ENCODE peak calls at places on chromosomes 6 and 20, in six cellular contexts. One of them, this sample, is unnamed.
A peak's percentile ranks its signal among the peaks of the same experiment; 100 is the strongest.

GRCh38 chr6:65876668-65877067 is 169.6 kb upstream of the EYS start:
- DNase-seq in ovary: no peak
- DNase-seq in A549: no peak
- DNase-seq in H1: no peak
- DNase-seq in transverse colon: no peak
- DNase-seq in tibial nerve: no peak
- DNase-seq in this sample: no peak

GRCh38 chr20:5829241-5829809 is 79.1 kb downstream of the SHLD1 start:
- DNase-seq in tibial nerve: no peak
- DNase-seq in transverse colon: no peak
- DNase-seq in H1: no peak
- DNase-seq in A549: no peak
- DNase-seq in ovary: no peak
- DNase-seq in this sample: no peak

GRCh38 chr20:20073851-20074252 is 21.5 kb downstream of the CFAP61 start:
- DNase-seq in transverse colon: no peak
- DNase-seq in ovary: no peak
- DNase-seq in A549: no peak
- DNase-seq in tibial nerve: no peak
- DNase-seq in H1: no peak
- DNase-seq in this sample: no peak

GRCh38 chr20:44005661-44006060 is 91.0 kb downstream of the TOX2 start:
- DNase-seq in tibial nerve: no peak
- DNase-seq in A549: no peak
- DNase-seq in ovary: no peak
- DNase-seq in H1: no peak
- DNase-seq in transverse colon: no peak
- DNase-seq in this sample: no peak

GRCh38 chr6:134686071-134686470 is 263.8 kb downstream of the ALDH8A1 start:
- DNase-seq in H1: no peak
- DNase-seq in transverse colon: no peak
- DNase-seq in A549: no peak
- DNase-seq in tibial nerve: no peak
- DNase-seq in ovary: no peak
- DNase-seq in this sample: no peak

GRCh38 chr6:88499845-88500699 is 333.9 kb upstream of the CNR1 start:
- DNase-seq in A549: no peak
- DNase-seq in ovary: no peak
- DNase-seq in tibial nerve: no peak
- DNase-seq in H1: no peak
- DNase-seq in transverse colon: no peak
- DNase-seq in this sample: no peak

GRCh38 chr20:16020971-16021370 is 552.3 kb downstream of the KIF16B start:
- DNase-seq in ovary: no peak
- DNase-seq in A549: peak; percentile 48
- DNase-seq in transverse colon: no peak
- DNase-seq in tibial nerve: no peak
- DNase-seq in H1: no peak
- DNase-seq in this sample: no peak

GRCh38 chr20:13900506-13900905 is 89.9 kb downstream of the SEL1L2 start:
- DNase-seq in tibial nerve: no peak
- DNase-seq in ovary: no peak
- DNase-seq in A549: no peak
- DNase-seq in H1: no peak
- DNase-seq in transverse colon: no peak
- DNase-seq in this sample: no peak

GRCh38 chr6:15811107-15811506 is 148.3 kb upstream of the DTNBP1 start:
- DNase-seq in A549: no peak
- DNase-seq in tibial nerve: no peak
- DNase-seq in H1: no peak
- DNase-seq in transverse colon: no peak
- DNase-seq in ovary: no peak
- DNase-seq in this sample: no peak

GRCh38 chr20:1383621-1384404 is 9.0 kb downstream of the FKBP1A start:
- DNase-seq in H1: no peak
- DNase-seq in ovary: no peak
- DNase-seq in A549: no peak
- DNase-seq in tibial nerve: no peak
- DNase-seq in transverse colon: no peak
- DNase-seq in this sample: no peak

GRCh38 chr20:50892394-50892793 is 38.8 kb downstream of the ADNP start:
- DNase-seq in A549: no peak
- DNase-seq in transverse colon: no peak
- DNase-seq in tibial nerve: no peak
- DNase-seq in H1: no peak
- DNase-seq in ovary: no peak
- DNase-seq in this sample: no peak

GRCh38 chr20:12815369-12815768 is 193.4 kb upstream of the SPTLC3 start:
- DNase-seq in ovary: no peak
- DNase-seq in transverse colon: no peak
- DNase-seq in A549: no peak
- DNase-seq in H1: no peak
- DNase-seq in tibial nerve: no peak
- DNase-seq in this sample: no peak

GRCh38 chr20:62540504-62540903 is 64.7 kb upstream of the GATA5 start:
- DNase-seq in transverse colon: no peak
- DNase-seq in H1: no peak
- DNase-seq in ovary: no peak
- DNase-seq in tibial nerve: no peak
- DNase-seq in A549: no peak
- DNase-seq in this sample: no peak
- TF ChIP-seq CTCF in transverse colon: no peak
- TF ChIP-seq CTCF in H1: peak; percentile 36
- TF ChIP-seq CTCF in ovary: no peak
- TF ChIP-seq CTCF in tibial nerve: no peak
- TF ChIP-seq CTCF in A549: no peak
- TF ChIP-seq CTCF in this sample: no peak

GRCh38 chr6:21109421-21110178 is 484.0 kb upstream of the SOX4 start:
- DNase-seq in transverse colon: no peak
- DNase-seq in tibial nerve: no peak
- DNase-seq in A549: peak; percentile 5
- DNase-seq in H1: no peak
- DNase-seq in ovary: no peak
- DNase-seq in this sample: no peak
- TF ChIP-seq EP300 in transverse colon: no peak
- TF ChIP-seq EP300 in tibial nerve: no peak
- TF ChIP-seq EP300 in A549: no peak
- TF ChIP-seq EP300 in H1: no peak
- TF ChIP-seq EP300 in ovary: no peak
- TF ChIP-seq EP300 in this sample: no peak

DNA sequence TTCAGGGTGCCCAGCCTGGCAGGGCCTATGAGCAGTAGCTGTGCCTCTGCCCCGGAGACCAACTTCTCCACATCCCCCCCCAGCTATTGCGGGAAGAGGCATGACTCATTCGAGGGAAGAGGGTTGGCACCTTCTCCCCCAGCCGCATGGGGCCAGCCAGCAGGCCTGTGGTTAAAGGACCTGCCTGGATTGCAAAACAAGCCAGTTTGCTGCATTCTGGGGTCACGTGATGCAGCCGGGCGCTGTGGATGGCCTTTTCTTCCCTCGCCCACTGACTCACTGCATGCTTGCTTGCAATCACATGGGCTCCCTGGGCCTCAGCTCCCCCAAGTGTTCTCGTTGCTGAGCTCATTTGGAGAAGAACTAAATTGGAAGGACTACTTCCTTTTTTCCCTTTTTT is 182.5 kb downstream of the MAFB start:
- DNase-seq in H1: no peak
- DNase-seq in A549: peak; percentile 9
- DNase-seq in transverse colon: peak; percentile 69
- DNase-seq in tibial nerve: peak; percentile 83
- DNase-seq in ovary: peak; percentile 58
- DNase-seq in this sample: peak; percentile 66
- TF ChIP-seq CTCF in H1: no peak
- TF ChIP-seq CTCF in A549: no peak
- TF ChIP-seq CTCF in transverse colon: no peak
- TF ChIP-seq CTCF in tibial nerve: no peak
- TF ChIP-seq CTCF in ovary: no peak
- TF ChIP-seq CTCF in this sample: no peak

DNA sequence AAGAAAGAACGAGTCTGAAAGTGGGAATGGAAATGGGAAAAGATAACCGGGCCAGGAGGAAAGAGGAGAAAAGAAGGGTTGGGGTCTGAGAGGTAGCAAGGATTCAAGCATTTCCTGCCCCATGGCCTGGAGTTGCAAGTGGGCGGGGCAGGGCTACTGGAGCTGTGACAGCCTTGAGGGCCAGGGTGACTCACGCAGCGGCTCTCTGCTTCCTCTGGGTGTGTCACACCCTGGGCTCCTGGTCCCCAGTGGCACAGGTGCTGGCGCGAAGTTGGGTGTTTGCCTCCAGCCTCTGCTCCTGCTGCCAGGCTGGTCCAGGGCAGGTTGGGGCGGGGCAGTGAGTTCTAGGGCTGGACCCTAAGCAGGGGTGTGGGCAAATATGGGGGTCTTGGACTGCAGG is 3.3 kb upstream of the ULBP3 start:
- DNase-seq in H1: no peak
- DNase-seq in A549: peak; percentile 87
- DNase-seq in tibial nerve: no peak
- DNase-seq in transverse colon: peak; percentile 94
- DNase-seq in ovary: no peak
- DNase-seq in this sample: peak; percentile 92
- TF ChIP-seq EP300 in H1: no peak
- TF ChIP-seq EP300 in A549: no peak
- TF ChIP-seq EP300 in tibial nerve: no peak
- TF ChIP-seq EP300 in transverse colon: no peak
- TF ChIP-seq EP300 in ovary: no peak
- TF ChIP-seq EP300 in this sample: no peak

GRCh38 chr6:693737-694038 is 749 bp upstream of the EXOC2 start:
- DNase-seq in ovary: no peak
- DNase-seq in A549: no peak
- DNase-seq in H1: no peak
- DNase-seq in transverse colon: no peak
- DNase-seq in tibial nerve: no peak
- DNase-seq in this sample: no peak

GRCh38 chr6:692356-692851 is 535 bp downstream of the EXOC2 start:
- DNase-seq in transverse colon: peak; percentile 64
- DNase-seq in ovary: peak; percentile 15
- DNase-seq in H1: no peak
- DNase-seq in tibial nerve: no peak
- DNase-seq in A549: peak; percentile 35
- DNase-seq in this sample: peak; percentile 46

GRCh38 chr6:689223-689622 is 3.7 kb downstream of the EXOC2 start:
- DNase-seq in H1: no peak
- DNase-seq in A549: no peak
- DNase-seq in ovary: no peak
- DNase-seq in tibial nerve: no peak
- DNase-seq in transverse colon: no peak
- DNase-seq in this sample: no peak

DNA sequence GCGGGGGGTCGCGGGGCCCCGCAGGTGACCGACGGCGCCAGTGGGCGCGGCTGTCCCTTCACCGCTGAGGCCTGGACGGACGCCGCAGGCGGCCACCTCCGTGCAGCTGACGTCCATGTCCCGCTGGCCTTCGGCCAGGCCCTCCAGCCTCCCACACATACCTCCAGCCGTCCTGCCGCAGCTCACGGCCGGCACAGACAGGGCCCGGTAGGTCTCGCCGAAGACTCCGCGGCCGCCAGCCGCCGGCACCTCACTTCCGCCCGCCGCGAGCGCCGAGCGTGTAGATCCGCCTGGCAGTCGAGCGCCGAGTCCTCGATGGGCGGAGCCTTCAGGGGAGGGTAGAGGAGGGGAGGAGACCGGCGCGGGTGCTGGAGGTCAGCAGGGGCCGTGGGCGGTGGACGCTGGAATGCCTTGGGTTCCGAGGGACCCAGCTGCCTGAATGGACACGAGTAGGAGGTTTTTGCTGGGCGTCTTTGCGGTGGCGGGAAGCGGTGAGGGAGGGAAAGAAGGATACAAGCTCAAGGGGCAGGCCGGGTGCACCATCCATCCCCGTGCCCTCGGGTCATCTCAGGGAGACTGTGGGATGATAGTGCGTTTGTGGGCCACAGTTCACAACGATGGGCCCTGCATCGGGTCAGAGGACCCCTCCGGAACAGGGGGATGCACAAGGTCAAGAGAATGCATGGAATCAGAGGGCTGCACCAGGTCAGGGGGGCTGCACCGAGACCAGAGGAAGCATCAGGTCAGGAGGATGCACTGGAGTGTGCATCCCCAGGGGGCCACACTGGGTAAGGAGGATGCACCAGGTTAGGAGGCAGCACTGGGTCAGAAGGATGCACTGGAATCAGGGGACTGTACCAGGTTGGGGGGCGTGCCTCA is at the start of gene EXOC2:
- DNase-seq in tibial nerve: peak; percentile 66
- DNase-seq in H1: peak; percentile 54
- DNase-seq in A549: peak; percentile 35
- DNase-seq in transverse colon: peak; percentile 87
- DNase-seq in ovary: peak; percentile 74
- DNase-seq in this sample: peak; percentile 86
- TF ChIP-seq CTCF in tibial nerve: no peak
- TF ChIP-seq CTCF in H1: peak; percentile 84
- TF ChIP-seq CTCF in A549: no peak
- TF ChIP-seq CTCF in transverse colon: no peak
- TF ChIP-seq CTCF in ovary: no peak
- TF ChIP-seq CTCF in this sample: peak; percentile 8

GRCh38 chr6:158567152-158567551 is 7.3 kb downstream of the TMEM181 start:
- DNase-seq in transverse colon: no peak
- DNase-seq in A549: no peak
- DNase-seq in ovary: no peak
- DNase-seq in tibial nerve: no peak
- DNase-seq in H1: no peak
- DNase-seq in this sample: no peak
- TF ChIP-seq EP300 in transverse colon: no peak
- TF ChIP-seq EP300 in A549: no peak
- TF ChIP-seq EP300 in ovary: no peak
- TF ChIP-seq EP300 in tibial nerve: no peak
- TF ChIP-seq EP300 in H1: no peak
- TF ChIP-seq EP300 in this sample: no peak

GRCh38 chr6:21305827-21306469 is 287.6 kb upstream of the SOX4 start:
- DNase-seq in A549: no peak
- DNase-seq in transverse colon: no peak
- DNase-seq in ovary: no peak
- DNase-seq in H1: no peak
- DNase-seq in tibial nerve: no peak
- DNase-seq in this sample: no peak
- TF ChIP-seq CTCF in A549: no peak
- TF ChIP-seq CTCF in transverse colon: no peak
- TF ChIP-seq CTCF in ovary: no peak
- TF ChIP-seq CTCF in H1: no peak
- TF ChIP-seq CTCF in tibial nerve: no peak
- TF ChIP-seq CTCF in this sample: no peak

DNA sequence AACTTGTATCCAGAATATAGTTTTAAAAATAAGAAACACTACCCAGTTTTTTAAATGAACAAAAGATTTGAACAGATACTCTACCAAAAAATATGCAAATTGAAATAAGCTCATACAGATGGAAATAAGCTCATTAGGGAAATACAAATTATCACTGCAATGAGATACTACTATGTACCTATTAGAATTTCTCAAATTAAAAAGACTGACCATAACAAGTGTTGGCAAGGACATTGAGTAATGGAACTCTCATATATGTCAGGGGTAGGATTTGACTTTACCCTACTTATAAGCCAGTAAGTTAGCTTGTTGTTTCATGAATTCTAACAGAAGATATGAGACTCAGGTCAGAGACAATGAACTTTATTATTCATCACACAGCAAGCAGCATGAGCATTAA is 9.6 kb upstream of the ASIP start:
- DNase-seq in A549: no peak
- DNase-seq in tibial nerve: no peak
- DNase-seq in transverse colon: no peak
- DNase-seq in H1: no peak
- DNase-seq in ovary: no peak
- DNase-seq in this sample: no peak
- TF ChIP-seq EP300 in A549: no peak
- TF ChIP-seq EP300 in tibial nerve: no peak
- TF ChIP-seq EP300 in transverse colon: no peak
- TF ChIP-seq EP300 in H1: no peak
- TF ChIP-seq EP300 in ovary: no peak
- TF ChIP-seq EP300 in this sample: no peak